ENCODE peak calls at places on chromosomes 12 and 14, in five cellular contexts. O is WTC11, A is A549, R is K562, C is HepG2. G is an unnamed sample.

GRCh38 chr12:101696477-101697196 is 803 bp upstream of the CHPT1 start:
- DNase-seq in R (peak), C (peak), A (peak), O (no peak), G (no peak)

GRCh38 chr12:51951199-51951842 is at the start of gene ACVR1B:
- DNase-seq in C (peak), A (peak), O (peak), R (peak), G (peak)

GRCh38 chr12:103571286-103571685 is 15.8 kb upstream of the STAB2 start:
- DNase-seq in C (peak), O (peak), A (no peak), R (no peak), G (no peak)

GRCh38 chr12:104121001-104121400 is 17.0 kb downstream of the NFYB start:
- DNase-seq in O (no peak), R (no peak), A (peak), C (no peak), G (no peak)

GRCh38 chr12:123891516-123892179 is 81.0 kb downstream of the CCDC92 start:
- DNase-seq in O (no peak), R (no peak), C (no peak), A (no peak), G (no peak)

GRCh38 chr14:74083161-74083560 is 1.1 kb downstream of the ALDH6A1 start:
- DNase-seq in R (no peak), C (no peak), A (no peak), O (no peak), G (no peak)

GRCh38 chr14:90061849-90062794 is at the start of gene KCNK13:
- DNase-seq in O (peak), A (no peak), C (no peak), R (no peak), G (no peak)

GRCh38 chr14:101167428-101167827 is 263.9 kb upstream of the RTL1 start:
- DNase-seq in R (no peak), O (no peak), C (no peak), A (no peak), G (no peak)

GRCh38 chr12:101655400-101655799 is 42.0 kb upstream of the CHPT1 start:
- DNase-seq in R (no peak), O (no peak), A (no peak), C (no peak), G (no peak)

GRCh38 chr12:131643581-131644452 is 67.1 kb upstream of the SFSWAP start:
- DNase-seq in C (no peak), R (no peak), A (no peak), O (no peak), G (no peak)

GRCh38 chr14:78157855-78158436 is 12.2 kb upstream of the NRXN3 start:
- DNase-seq in R (peak), C (peak), O (peak), A (no peak), G (no peak)

GRCh38 chr14:24379907-24380746 is 12.1 kb downstream of the NFATC4 start:
- DNase-seq in A (no peak), C (no peak), O (no peak), R (no peak), G (no peak)
- TF ChIP-seq ESRRA in A (no peak), C (no peak), O (no peak), R (no peak), G (no peak)

GRCh38 chr12:6867407-6868210 is at the start of gene TPI1:
- DNase-seq in O (peak), R (peak), C (peak), A (peak), G (peak)
- TF ChIP-seq ESRRA in O (no peak), R (peak), C (no peak), A (no peak), G (no peak)

DNA sequence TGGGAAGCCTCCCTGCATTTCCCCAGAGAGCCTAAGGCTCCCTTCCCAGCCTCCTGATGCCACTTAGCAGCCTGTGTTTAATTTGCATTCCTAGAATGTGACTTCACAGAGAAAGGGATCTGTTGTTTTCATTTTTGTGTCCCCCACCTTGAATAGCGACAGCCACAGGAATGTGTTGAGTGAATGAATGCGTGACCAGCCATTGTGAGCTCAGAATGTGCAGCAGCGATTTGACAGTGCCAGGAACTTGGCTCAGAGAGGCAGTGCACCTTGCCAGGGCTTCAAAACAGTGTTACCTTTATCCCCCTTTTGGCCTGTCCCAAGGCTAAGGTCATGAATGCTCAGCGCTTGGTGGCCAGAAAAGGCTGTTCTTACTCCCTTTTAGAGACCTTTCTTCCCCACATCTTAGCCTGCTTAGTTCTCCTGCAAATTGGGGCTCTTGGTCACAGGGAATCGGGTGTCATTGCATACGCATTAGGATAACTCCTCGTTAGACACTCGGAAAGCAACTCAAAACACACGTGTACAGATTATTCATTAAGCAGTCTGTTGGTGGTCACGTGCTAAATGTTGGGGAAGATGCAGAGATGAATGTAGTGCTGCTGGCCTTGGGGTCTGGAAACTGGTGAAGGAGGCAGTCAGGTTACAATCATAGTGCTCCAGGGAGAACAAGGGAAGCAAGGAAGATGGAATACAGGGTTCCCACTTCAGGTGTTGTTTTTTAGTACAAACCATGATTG is 9.8 kb downstream of the NTF3 start:
- DNase-seq in C (no peak), A (no peak), R (no peak), O (no peak), G (no peak)
- TF ChIP-seq ESRRA in C (no peak), A (no peak), R (no peak), O (no peak), G (no peak)

GRCh38 chr14:65100905-65101541 is 1.3 kb downstream of the MAX start:
- DNase-seq in R (no peak), A (no peak), O (no peak), C (no peak), G (no peak)
- TF ChIP-seq ESRRA in R (no peak), A (no peak), O (no peak), C (no peak), G (no peak)

GRCh38 chr12:56679834-56680575 is 8.1 kb downstream of the PTGES3 start:
- DNase-seq in R (no peak), A (no peak), O (peak), C (no peak), G (no peak)
- TF ChIP-seq ESRRA in R (no peak), A (no peak), O (no peak), C (no peak), G (no peak)

GRCh38 chr12:15698377-15698867 is 90.8 kb downstream of the EPS8 start:
- DNase-seq in A (no peak), C (no peak), R (no peak), O (no peak), G (no peak)
- TF ChIP-seq ESRRA in A (no peak), C (no peak), R (no peak), O (no peak), G (no peak)

DNA sequence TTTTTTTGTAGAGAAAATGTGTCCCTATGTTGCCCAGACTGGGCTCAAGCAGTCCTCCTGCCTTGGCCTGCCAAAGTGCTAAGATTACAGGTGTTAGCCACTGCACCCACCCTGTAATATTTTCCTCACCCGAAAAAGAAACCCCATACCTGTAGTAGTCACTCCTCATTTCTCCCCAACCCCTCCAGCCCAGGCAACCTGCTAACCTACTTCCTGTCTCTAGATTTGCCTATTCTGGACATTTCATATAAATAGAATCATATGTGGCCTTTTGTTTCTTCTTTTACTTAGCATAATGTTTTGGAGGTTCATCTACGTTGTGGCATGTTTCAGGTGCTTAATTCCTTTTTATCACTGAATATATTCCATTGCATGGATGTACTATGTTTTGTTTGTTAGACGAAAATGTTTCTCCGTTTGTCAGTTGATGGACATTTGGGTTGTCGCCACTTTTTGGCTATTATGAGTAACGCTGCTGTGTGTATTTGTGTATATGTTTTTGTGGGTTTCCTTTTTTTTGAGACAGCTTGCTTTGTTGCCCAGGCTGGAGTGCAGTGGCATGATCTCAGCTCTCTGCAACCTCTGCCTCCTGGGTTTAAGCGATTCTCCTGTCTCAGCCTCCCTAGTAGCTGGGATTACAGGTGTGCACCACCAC is 6.2 kb downstream of the ANKRD13A start:
- DNase-seq in C (no peak), O (no peak), R (no peak), A (no peak), G (no peak)
- TF ChIP-seq ESRRA in C (no peak), O (no peak), R (no peak), A (no peak), G (no peak)

GRCh38 chr14:21505009-21505553 is 6.1 kb downstream of the METTL3 start:
- DNase-seq in O (no peak), R (no peak), C (no peak), A (no peak), G (peak)
- TF ChIP-seq ESRRA in O (no peak), R (no peak), C (no peak), A (no peak), G (no peak)

DNA sequence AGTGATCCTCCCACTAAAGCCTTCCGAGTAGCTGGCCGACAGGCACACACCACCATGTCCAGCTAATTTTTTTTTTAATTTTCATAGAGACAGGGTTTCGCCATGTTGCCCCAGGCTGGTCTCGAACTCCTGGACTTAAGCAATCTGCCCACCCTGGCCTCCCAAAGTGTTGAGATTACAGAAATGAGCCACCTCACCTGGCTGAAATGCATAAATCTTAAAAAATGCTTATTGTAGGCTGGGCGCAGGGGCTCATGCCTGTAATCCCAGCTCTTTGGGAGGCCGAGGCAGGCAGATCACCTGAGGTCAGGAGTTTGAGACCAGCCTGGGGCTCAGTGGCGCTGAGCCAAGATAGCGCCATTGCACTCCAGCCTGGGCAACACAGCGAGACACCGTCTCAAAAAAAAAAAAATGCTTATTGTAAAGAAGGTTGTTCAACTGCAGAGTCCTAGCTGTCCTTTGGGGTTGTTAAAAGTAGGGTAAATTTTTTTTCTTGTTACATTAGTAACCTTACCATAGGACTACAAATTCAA is 4.0 kb upstream of the TUBA1C start:
- DNase-seq in C (no peak), R (no peak), O (no peak), A (no peak), G (no peak)
- TF ChIP-seq ESRRA in C (no peak), R (no peak), O (no peak), A (no peak), G (no peak)

G was measured in GM12878.